ENCODE peak calls at places on chromosomes 5 and 9, in seven cellular contexts. R, J, X, G, N, Q and M are unnamed samples.

GRCh38 chr9:37034938-37035471 is 937 bp upstream of the PAX5 start:
- DNase-seq in R (no peak), J (no peak), X (no peak), G (no peak), N (peak), Q (no peak), M (no peak)

GRCh38 chr9:92639791-92640271 is 30.1 kb downstream of the IPPK start:
- DNase-seq in R (no peak), J (no peak), X (no peak), G (no peak), N (peak), Q (peak), M (no peak)

GRCh38 chr9:36836486-36836885 is 197.6 kb downstream of the PAX5 start:
- DNase-seq in R (no peak), J (no peak), X (no peak), G (no peak), N (no peak), Q (no peak), M (no peak)

GRCh38 chr9:125433461-125434001 is 171.9 kb downstream of the GAPVD1 start:
- DNase-seq in R (peak), J (no peak), X (no peak), G (no peak), N (peak), Q (no peak), M (no peak)

GRCh38 chr5:59893436-59894227 is at the start of gene PDE4D:
- DNase-seq in R (peak), J (peak), X (no peak), G (peak), N (peak), Q (peak), M (peak)

GRCh38 chr5:174917976-174918554 is 193.7 kb downstream of the MSX2 start:
- DNase-seq in R (no peak), J (no peak), X (no peak), G (no peak), N (no peak), Q (no peak), M (no peak)

GRCh38 chr5:72452515-72453259 is 54.5 kb downstream of the ZNF366 start:
- DNase-seq in R (peak), J (peak), X (peak), G (no peak), N (no peak), Q (no peak), M (peak)

GRCh38 chr9:107932036-107932435 is 442.5 kb upstream of the KLF4 start:
- DNase-seq in R (peak), J (peak), X (peak), G (no peak), N (no peak), Q (no peak), M (no peak)

GRCh38 chr9:89808076-89808701 is 203.4 kb downstream of the GADD45G start:
- DNase-seq in R (no peak), J (peak), X (no peak), G (no peak), N (no peak), Q (no peak), M (no peak)
- TF ChIP-seq CTCF in R (no peak), J (peak), X (no peak), G (peak), N (peak), Q (no peak), M (no peak)

DNA sequence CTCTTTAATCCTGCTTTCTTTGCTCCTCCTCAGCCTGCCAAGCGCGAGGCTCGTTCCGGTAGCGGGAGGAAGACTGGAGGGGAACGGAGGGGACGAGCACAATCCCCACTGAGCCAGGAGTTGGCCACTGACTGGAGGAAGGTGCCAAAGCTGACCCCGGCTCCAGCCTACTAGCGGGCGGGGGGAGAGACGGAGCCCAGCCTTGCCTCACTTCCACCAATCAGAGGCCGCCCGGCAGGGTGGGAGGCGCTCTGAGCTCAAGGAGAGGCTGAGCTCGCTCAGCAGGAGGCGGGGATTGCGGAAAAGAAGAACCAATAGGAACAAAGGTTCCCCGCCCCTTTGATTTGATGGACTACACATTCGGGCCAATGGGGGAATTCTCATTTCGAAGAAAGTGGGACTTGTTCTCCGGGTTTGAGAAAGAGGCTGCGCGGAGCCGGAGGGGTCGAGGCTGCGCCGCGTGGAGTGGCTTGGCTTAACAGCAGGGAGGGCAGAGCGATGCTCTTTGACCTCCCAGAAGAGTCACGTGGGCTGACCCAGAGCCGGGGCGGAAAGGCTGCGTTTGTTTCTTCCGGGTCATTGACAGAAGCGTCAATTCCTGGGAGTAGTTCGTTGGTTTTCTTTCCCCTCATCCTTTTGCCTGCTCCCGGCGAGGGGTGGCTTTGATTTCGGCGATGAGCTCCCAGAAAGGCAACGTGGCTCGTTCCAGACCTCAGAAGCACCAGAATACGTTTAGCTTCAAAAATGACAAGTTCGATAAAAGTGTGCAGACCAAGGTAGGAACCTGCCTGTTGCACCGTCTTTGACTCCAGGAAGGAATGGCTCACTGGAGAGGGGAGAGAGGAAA is at the start of the genes ABHD17B and C9orf85:
- DNase-seq in R (peak), J (peak), X (peak), G (peak), N (peak), Q (peak), M (peak)
- TF ChIP-seq CTCF in R (no peak), J (no peak), X (no peak), G (no peak), N (no peak), Q (no peak), M (no peak)

DNA sequence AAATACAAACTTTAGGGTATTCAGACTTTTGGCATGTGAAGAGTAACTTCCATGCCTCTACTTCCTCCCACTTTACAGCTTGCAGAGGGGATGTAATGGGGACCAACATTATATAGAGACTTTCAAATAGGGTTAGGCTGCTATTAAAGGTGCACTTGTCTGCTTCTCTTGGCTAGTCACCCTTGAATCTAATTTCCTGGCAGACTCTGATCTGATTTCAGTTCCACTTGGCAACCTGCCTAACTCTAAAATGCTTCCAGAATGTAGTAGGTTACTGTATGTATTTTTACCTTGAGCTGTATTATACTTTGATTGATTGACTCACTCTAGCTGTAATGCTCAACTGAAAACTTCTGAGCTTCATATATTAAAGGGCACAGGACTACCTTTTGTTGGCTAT is 693.4 kb downstream of the KCTD16 start:
- DNase-seq in R (no peak), J (no peak), X (no peak), G (no peak), N (no peak), Q (no peak), M (no peak)
- TF ChIP-seq CTCF in R (no peak), J (no peak), X (no peak), G (no peak), N (no peak), Q (no peak), M (no peak)

DNA sequence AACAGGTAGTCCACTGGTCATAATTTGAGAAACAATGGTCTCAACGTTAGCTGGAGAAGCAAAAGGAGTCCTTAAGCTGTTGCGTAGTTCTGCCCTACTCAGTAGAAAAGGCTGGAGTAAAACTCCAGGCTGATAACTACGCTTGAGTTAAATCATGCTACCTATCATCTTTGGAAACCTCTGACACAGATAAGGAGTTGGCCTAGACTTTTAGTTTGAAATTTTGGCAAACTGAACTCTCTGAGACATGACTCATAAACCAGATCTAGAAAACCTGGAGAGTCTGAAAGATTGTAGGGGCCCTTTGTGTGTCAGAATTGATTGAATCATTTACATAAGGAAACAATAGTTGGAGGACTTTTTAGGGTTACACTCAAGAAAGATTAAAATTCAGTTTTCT is 26.3 kb downstream of the NMUR2 start:
- DNase-seq in R (no peak), J (no peak), X (no peak), G (no peak), N (no peak), Q (no peak), M (no peak)
- TF ChIP-seq CTCF in R (no peak), J (no peak), X (no peak), G (no peak), N (no peak), Q (no peak), M (no peak)

GRCh38 chr5:41754857-41755256 is 115.4 kb downstream of the OXCT1 start:
- DNase-seq in R (peak), J (no peak), X (no peak), G (no peak), N (no peak), Q (no peak), M (no peak)
- TF ChIP-seq CTCF in R (no peak), J (no peak), X (peak), G (peak), N (peak), Q (no peak), M (peak)